ENCODE peak calls at places on chromosomes 11 and 22, in four cellular contexts. O is stomach, T is cardiac fibroblast, R is A549. A is an unnamed sample.

GRCh38 chr11:10456519-10456918 is 1.5 kb downstream of the AMPD3 start:
- DNase-seq in O (no peak), T (no peak), R (no peak), A (peak)

GRCh38 chr11:126284829-126285228 is 1.9 kb downstream of the TIRAP start:
- DNase-seq in O (peak), T (peak), R (peak), A (peak)

GRCh38 chr11:8719260-8720190 is 36.9 kb downstream of the RPL27A start:
- DNase-seq in O (no peak), T (peak), R (peak), A (peak)

GRCh38 chr11:96567193-96567592 is 177.4 kb downstream of the JRKL start:
- DNase-seq in O (no peak), T (peak), R (no peak), A (no peak)

GRCh38 chr22:45225732-45226560 is 14.7 kb downstream of the KIAA0930 start:
- DNase-seq in O (no peak), T (peak), R (no peak), A (no peak)

GRCh38 chr22:34851918-34852662 is 213.9 kb upstream of the ISX start:
- DNase-seq in O (no peak), T (no peak), R (no peak), A (no peak)

GRCh38 chr22:48488611-48489456 is 1338.8 kb downstream of the BRD1 start:
- DNase-seq in O (no peak), T (no peak), R (no peak), A (no peak)

GRCh38 chr22:43312608-43313007 is 30.6 kb downstream of the SCUBE1 start:
- DNase-seq in O (no peak), T (no peak), R (no peak), A (no peak)

GRCh38 chr22:27494821-27495220 is 306.7 kb downstream of the MN1 start:
- DNase-seq in O (no peak), T (no peak), R (no peak), A (no peak)

GRCh38 chr22:39244496-39245129 is at the start of gene PDGFB:
- DNase-seq in O (peak), T (peak), R (peak), A (no peak)

GRCh38 chr22:28903719-28904118 is 20.3 kb downstream of the ZNRF3 start:
- DNase-seq in O (no peak), T (no peak), R (no peak), A (no peak)

GRCh38 chr11:71927813-71928738 is at the start of gene XNDC1N:
- DNase-seq in O (peak), T (peak), R (peak), A (peak)

GRCh38 chr11:57379732-57380131 is 1.2 kb downstream of the PRG3 start:
- DNase-seq in O (no peak), T (peak), R (peak), A (no peak)

GRCh38 chr11:122979103-122979814 is 2.4 kb downstream of the BSX start:
- DNase-seq in O (no peak), T (no peak), R (no peak), A (no peak)

GRCh38 chr22:23306926-23307325 is 126.6 kb downstream of the BCR start:
- DNase-seq in O (no peak), T (no peak), R (no peak), A (no peak)

GRCh38 chr11:367956-368413 is 1.3 kb upstream of the B4GALNT4 start:
- DNase-seq in O (no peak), T (peak), R (no peak), A (no peak)

GRCh38 chr22:42877597-42878340 is 20.7 kb upstream of the ARFGAP3 start:
- DNase-seq in O (no peak), T (no peak), R (no peak), A (no peak)

GRCh38 chr11:132623496-132623895 is 908.8 kb downstream of the OPCML start:
- DNase-seq in O (no peak), T (no peak), R (no peak), A (no peak)

GRCh38 chr22:38193580-38193979 is 8.2 kb upstream of the MAFF start:
- DNase-seq in O (peak), T (peak), R (no peak), A (no peak)

GRCh38 chr11:72091292-72091691 is 10.6 kb downstream of the LRRC51 start:
- DNase-seq in O (peak), T (peak), R (peak), A (peak)

GRCh38 chr11:128862913-128863660 is 4.0 kb downstream of the KCNJ1 start:
- DNase-seq in O (no peak), T (peak), R (no peak), A (no peak)

GRCh38 chr11:1791912-1792311 is 28.2 kb upstream of the CTSD start:
- DNase-seq in O (no peak), T (no peak), R (no peak), A (no peak)
- H3K4me3 ChIP-seq in O (no peak), T (no peak), R (no peak), A (no peak)

GRCh38 chr22:24497879-24498278 is 2.7 kb downstream of the UPB1 start:
- DNase-seq in O (no peak), T (no peak), R (no peak), A (no peak)

GRCh38 chr22:24495365-24495675 is 188 bp downstream of the UPB1 start:
- DNase-seq in O (no peak), T (no peak), R (no peak), A (no peak)

GRCh38 chr22:24494535-24495364 is at the start of gene UPB1:
- DNase-seq in O (no peak), T (no peak), R (no peak), A (no peak)

GRCh38 chr22:24496661-24497060 is 1.5 kb downstream of the UPB1 start:
- DNase-seq in O (no peak), T (no peak), R (no peak), A (no peak)

DNA sequence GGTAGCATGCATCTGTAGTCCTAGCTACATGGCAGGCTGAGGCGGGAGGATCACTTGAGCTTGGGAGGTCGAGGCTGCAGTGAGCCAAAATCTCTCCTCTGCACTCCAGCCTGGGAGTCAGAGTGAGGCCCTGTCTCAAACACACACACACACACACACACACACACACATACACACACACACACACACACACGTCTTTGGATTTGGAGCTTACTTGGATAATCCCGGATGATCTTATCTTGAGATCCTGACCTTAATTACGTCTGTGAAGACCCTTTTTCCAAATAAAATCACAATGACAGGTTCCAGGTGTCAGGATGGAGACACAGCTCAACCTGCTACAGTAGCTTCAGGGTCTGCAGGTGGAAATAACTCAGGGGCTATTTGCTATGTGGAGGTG is 1.1 kb downstream of the UPB1 start:
- DNase-seq in O (no peak), T (no peak), R (no peak), A (no peak)
- H3K4me3 ChIP-seq in O (no peak), T (no peak), R (no peak), A (no peak)

GRCh38 chr11:67406420-67406968 is 2.6 kb downstream of the TBC1D10C start:
- DNase-seq in O (no peak), T (no peak), R (no peak), A (no peak)

GRCh38 chr11:67406969-67407699 is 3.3 kb downstream of the TBC1D10C start:
- DNase-seq in O (no peak), T (no peak), R (no peak), A (no peak)

GRCh38 chr11:67405688-67406339 is 1.9 kb downstream of the TBC1D10C start:
- DNase-seq in O (no peak), T (no peak), R (no peak), A (no peak)

GRCh38 chr11:67404515-67405195 is 772 bp downstream of the TBC1D10C start:
- DNase-seq in O (no peak), T (no peak), R (no peak), A (no peak)

GRCh38 chr11:67405196-67405567 is 1.3 kb downstream of the TBC1D10C start:
- DNase-seq in O (no peak), T (no peak), R (no peak), A (no peak)
- H3K4me3 ChIP-seq in O (peak), T (no peak), R (no peak), A (no peak)

GRCh38 chr11:45285931-45286632 is at the start of gene SYT13:
- DNase-seq in O (peak), T (no peak), R (peak), A (no peak)
- H3K4me3 ChIP-seq in O (peak), T (no peak), R (peak), A (no peak)

GRCh38 chr11:134038897-134039470 is 29.9 kb upstream of the JAM3 start:
- DNase-seq in O (no peak), T (no peak), R (no peak), A (no peak)
- H3K4me3 ChIP-seq in O (no peak), T (no peak), R (no peak), A (no peak)

DNA sequence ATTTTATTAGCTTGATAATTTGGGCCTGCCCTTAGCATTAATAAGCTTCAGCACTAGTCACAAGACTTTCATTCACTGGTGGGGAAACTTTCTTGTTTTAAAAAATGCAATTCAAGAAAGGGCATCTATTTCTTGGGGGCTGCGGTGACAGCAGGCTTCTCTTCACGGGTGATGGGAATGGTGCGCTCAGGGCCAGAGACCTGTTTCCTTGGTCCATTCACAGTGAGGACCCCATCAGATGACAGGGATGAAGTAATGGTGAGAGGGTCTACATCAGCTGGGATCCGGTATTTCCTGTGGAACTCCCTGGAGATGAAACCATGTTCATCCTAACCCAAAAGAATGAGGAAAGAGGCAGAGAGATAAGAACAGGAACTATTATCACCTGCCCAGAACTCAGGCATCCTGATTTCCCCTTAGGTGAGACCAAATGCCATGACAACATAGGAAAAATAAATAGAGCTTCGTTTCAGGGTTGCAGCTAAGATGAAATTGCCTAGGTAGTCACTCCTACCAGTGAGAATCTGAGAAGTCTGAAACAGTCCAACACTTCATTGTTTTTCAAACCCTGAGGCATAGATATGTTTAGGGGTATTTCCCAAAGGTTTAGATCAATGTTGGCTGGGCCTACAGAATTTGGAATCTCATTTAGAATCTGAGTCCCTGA is 2.8 kb downstream of the CRYAB start:
- DNase-seq in O (no peak), T (no peak), R (no peak), A (no peak)
- H3K4me3 ChIP-seq in O (no peak), T (no peak), R (no peak), A (no peak)

A was measured in MG63.